ENCODE peak calls at places on chromosomes 12 and 14, in nine cellular contexts. J is adrenal gland, T is transverse colon, N is heart left ventricle, Q is fibroblast of lung, O is spleen, I is breast epithelium, A is left lung, G is WERI-Rb-1. H is an unnamed sample. For H3K9me3, the result is how much of the 10 kb centered on the place peaks cover.

GRCh38 chr14:104448321-104448720 is 131.2 kb upstream of the C14orf180 start:
- DNase-seq in A (no peak), T (no peak), Q (no peak), G (no peak), O (no peak), I (no peak), N (no peak), J (no peak), H (no peak)

GRCh38 chr14:72699852-72700257 is 194.0 kb downstream of the DPF3 start:
- DNase-seq in I (no peak), T (no peak), J (no peak), O (no peak), Q (peak), N (no peak), G (no peak), A (no peak), H (no peak)

GRCh38 chr12:58961906-58962305 is 41.6 kb upstream of the LRIG3 start:
- DNase-seq in I (no peak), G (no peak), O (no peak), Q (no peak), A (no peak), J (no peak), N (no peak), T (no peak), H (no peak)

GRCh38 chr12:34406996-34407300 is 384.7 kb downstream of the ALG10 start:
- DNase-seq in A (peak), T (peak), G (no peak), J (peak), O (no peak), Q (no peak), N (peak), I (peak), H (peak)

GRCh38 chr14:71684323-71684722 is 247.9 kb upstream of the RGS6 start:
- DNase-seq in O (no peak), I (no peak), Q (no peak), T (no peak), A (no peak), G (no peak), J (no peak), N (no peak), H (no peak)

GRCh38 chr12:54392485-54393349 is 8.2 kb upstream of the ZNF385A start:
- DNase-seq in G (no peak), Q (no peak), O (no peak), J (no peak), I (peak), T (no peak), A (no peak), N (no peak), H (no peak)

GRCh38 chr14:74965770-74966153 is 10.4 kb upstream of the PGF start:
- DNase-seq in A (no peak), J (no peak), O (no peak), T (no peak), Q (peak), G (no peak), I (no peak), N (no peak), H (no peak)

GRCh38 chr12:82426586-82426985 is 68.3 kb downstream of the METTL25 start:
- DNase-seq in J (no peak), O (no peak), Q (no peak), A (no peak), N (no peak), T (no peak), G (no peak), I (no peak), H (no peak)

GRCh38 chr14:23071975-23072539 is 14.7 kb upstream of the CDH24 start:
- DNase-seq in J (peak), G (no peak), O (no peak), N (no peak), Q (no peak), A (no peak), I (no peak), T (no peak), H (no peak)

DNA sequence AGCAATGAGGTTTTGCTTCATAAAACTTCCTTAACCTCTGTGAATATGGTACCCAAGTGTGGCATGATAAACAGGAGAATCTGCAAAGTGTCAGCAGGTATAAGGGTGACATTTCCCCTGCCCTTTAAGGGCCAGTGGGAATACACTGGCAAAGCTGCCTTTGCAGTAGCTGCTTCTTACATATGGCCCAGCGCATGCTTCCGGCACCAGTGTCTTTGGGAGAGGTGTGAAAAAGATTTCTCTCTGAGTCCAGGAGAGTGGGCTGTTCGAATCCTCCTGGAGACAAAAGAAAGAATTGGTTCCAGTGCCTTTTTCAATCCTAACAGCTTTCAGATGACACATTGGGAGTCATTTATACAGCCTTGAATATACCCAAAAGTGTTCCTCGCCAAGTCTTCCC is 437.7 kb downstream of the PRKD1 start:
- DNase-seq in A (no peak), J (no peak), I (no peak), O (no peak), N (no peak), T (no peak), Q (no peak), G (no peak), H (no peak)
- H3K9me3 ChIP-seq in A (under half), J (under half), I (under half), O (under half), N (under half), T (under half), Q (under half), G (under half), H (under half)

DNA sequence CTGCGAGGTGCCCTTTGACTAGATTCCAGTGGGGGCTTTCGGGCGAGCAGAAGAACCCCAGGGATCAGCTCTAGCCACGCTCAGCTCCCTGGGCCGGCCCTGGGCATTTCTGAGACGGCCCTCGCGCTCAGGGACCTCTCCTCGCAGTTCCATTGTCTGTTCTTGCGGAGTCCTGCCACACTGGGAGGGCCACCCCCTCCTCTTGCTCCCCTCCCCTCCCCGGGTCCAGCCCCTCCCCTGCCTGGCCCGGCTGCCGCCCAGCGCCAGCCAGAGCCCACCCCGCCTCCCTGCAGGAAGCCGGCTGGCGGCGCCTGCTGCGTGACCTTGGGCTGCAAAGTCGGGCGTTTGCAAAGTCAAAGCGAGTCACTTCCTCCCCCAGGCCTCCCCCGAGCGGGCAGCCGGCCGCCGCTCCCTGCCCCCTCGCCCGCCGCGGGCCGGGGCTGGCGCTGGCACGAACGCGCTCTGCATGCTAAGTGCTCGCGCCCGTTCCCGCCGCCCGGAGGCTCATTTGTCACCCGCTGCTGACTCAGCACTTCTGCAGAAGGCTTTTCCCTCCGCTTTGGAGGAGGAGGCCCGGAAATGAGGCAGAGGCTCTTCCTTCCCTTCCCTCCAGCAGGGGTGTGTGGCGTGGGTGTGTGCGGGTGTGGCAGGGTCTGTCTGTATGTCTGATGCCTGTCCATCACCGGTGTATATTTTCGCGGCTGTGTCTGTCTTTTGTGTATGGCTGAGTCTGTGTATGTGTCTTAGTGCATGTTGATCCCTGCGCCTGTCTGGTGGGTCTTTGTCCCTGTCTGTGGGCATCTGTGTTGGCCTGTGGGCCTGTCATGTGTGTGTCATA is 72.0 kb downstream of the IRF2BPL start:
- DNase-seq in I (peak), J (peak), O (peak), G (peak), N (peak), T (peak), Q (peak), A (peak), H (peak)
- H3K9me3 ChIP-seq in I (under half), J (under half), O (under half), G (under half), N (under half), T (under half), Q (under half), A (under half), H (under half)

DNA sequence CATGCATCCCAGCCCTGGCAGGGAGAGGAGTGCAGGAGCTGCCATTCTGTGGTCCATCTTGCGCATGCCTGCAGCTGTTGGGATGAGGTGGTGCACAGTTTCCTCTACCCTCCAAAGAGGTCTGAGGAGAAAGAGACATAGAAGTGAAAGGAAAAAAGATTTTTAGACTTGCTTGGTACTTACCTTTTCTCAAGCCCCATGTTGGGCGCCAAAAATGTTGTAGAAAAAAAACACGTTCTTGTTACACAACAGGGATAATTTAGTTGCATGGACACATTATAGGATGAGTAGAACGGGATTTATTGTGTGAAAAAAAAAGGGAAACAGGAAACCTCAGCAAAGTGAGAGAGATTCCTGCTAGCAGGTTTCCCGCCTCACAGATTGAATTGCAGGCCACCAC is 244.4 kb upstream of the GARIN2 start:
- DNase-seq in I (no peak), N (no peak), T (no peak), G (no peak), Q (peak), O (no peak), J (no peak), A (no peak), H (no peak)
- H3K9me3 ChIP-seq in I (half or more), N (half or more), T (half or more), G (under half), Q (under half), O (half or more), J (under half), A (half or more), H (under half)

GRCh38 chr12:87430444-87430843 is 598.8 kb downstream of the C12orf50 start:
- DNase-seq in T (no peak), G (no peak), I (no peak), O (no peak), A (no peak), Q (no peak), J (no peak), N (no peak), H (no peak)
- H3K9me3 ChIP-seq in T (under half), G (under half), I (under half), O (under half), A (under half), Q (under half), J (under half), N (under half), H (under half)

H was measured in T-helper 17 cell.